ENCODE peak calls at places on chromosomes 1 and 21, in seven cellular contexts. X, Y, J, G, K, Q and V are unnamed samples.

GRCh38 chr21:42986125-42986783 is 11.9 kb downstream of the PKNOX1 start:
- DNase-seq in X (no peak), Y (no peak), J (no peak), G (no peak), K (no peak), Q (no peak), V (no peak)

GRCh38 chr21:44057960-44058651 is 46.0 kb downstream of the TRAPPC10 start:
- DNase-seq in X (peak; percentile 29), Y (no peak), J (no peak), G (no peak), K (no peak), Q (no peak), V (no peak)

GRCh38 chr21:19684328-19684727 is 1280.7 kb upstream of the TMPRSS15 start:
- DNase-seq in X (no peak), Y (no peak), J (no peak), G (no peak), K (no peak), Q (no peak), V (no peak)

GRCh38 chr1:209747580-209748262 is 8.1 kb upstream of the TRAF3IP3 start:
- DNase-seq in X (peak; percentile 79), Y (peak; percentile 93), J (peak; percentile 93), G (no peak), K (peak; percentile 74), Q (peak; percentile 87), V (peak; percentile 87)

GRCh38 chr1:245160288-245160687 is 5.5 kb downstream of the KIF26B start:
- DNase-seq in X (no peak), Y (no peak), J (peak; percentile 48), G (no peak), K (no peak), Q (peak; percentile 20), V (no peak)

GRCh38 chr1:172323666-172324065 is 96.8 kb upstream of the C1orf105 start:
- DNase-seq in X (no peak), Y (no peak), J (no peak), G (no peak), K (no peak), Q (no peak), V (no peak)

GRCh38 chr1:50873458-50874187 is 86.4 kb downstream of the FAF1 start:
- DNase-seq in X (peak; percentile 62), Y (peak; percentile 49), J (peak; percentile 30), G (no peak), K (no peak), Q (peak; percentile 54), V (no peak)

GRCh38 chr1:41673355-41673754 is 188.9 kb upstream of the EDN2 start:
- DNase-seq in X (peak; percentile 45), Y (no peak), J (no peak), G (no peak), K (no peak), Q (peak; percentile 70), V (no peak)